ENCODE peak calls at places on chromosomes 12 and 14, in six cellular contexts. F is adipocyte, V is kidney glomerular epithelial cell, L is GM20000, Q is SK-N-DZ, A is Caki2. E is an unnamed sample.

GRCh38 chr12:103901518-103902173 is 28.6 kb upstream of the HSP90B1 start:
- DNase-seq in V (no peak), A (no peak), L (no peak), Q (no peak), F (no peak), E (no peak)

GRCh38 chr12:92886131-92886530 is 43.0 kb downstream of the EEA1 start:
- DNase-seq in V (no peak), F (no peak), L (no peak), Q (no peak), A (no peak), E (no peak)

GRCh38 chr12:2179953-2180736 is 127.4 kb downstream of the CACNA1C start:
- DNase-seq in Q (no peak), V (peak; percentile 69), A (peak; percentile 48), L (no peak), F (peak; percentile 93), E (peak; percentile 99)

GRCh38 chr14:69592923-69593677 is 18.3 kb upstream of the SUSD6 start:
- DNase-seq in L (no peak), A (no peak), V (no peak), F (peak; percentile 93), Q (no peak), E (peak; percentile 48)

GRCh38 chr14:55752580-55753365 is 172.8 kb downstream of the KTN1 start:
- DNase-seq in Q (no peak), A (peak; percentile 80), V (peak; percentile 67), L (no peak), F (peak; percentile 62), E (peak; percentile 81)

GRCh38 chr12:124544983-124545382 is 22.4 kb downstream of the NCOR2 start:
- DNase-seq in V (no peak), A (no peak), F (no peak), Q (no peak), L (no peak), E (no peak)

GRCh38 chr12:110744697-110745264 is 2.1 kb upstream of the PPP1CC start:
- DNase-seq in F (peak; percentile 36), L (no peak), A (peak; percentile 26), V (no peak), Q (no peak), E (peak; percentile 32)

GRCh38 chr12:6774557-6775062 is 2.3 kb downstream of the LAG3 start:
- DNase-seq in L (no peak), F (no peak), A (no peak), V (no peak), Q (no peak), E (no peak)

GRCh38 chr14:104794641-104795467 is 694 bp downstream of the AKT1 start:
- DNase-seq in Q (no peak), L (peak; percentile 85), F (peak; percentile 64), A (no peak), V (no peak), E (peak; percentile 40)

E was measured in EH.